ENCODE peak calls at places on chromosomes 3 and 15, in eight cellular contexts. J is NB4, V is cardiac fibroblast, H is renal cortical epithelial cell, K is NCI-H510A treated with DMSO at 0.1 percent for 48 hours, C is left cardiac atrium, L is putamen, D is foreskin fibroblast. F is an unnamed sample.

GRCh38 chr15:82663186-82663600 is 16.0 kb upstream of the CPEB1 start:
- DNase-seq in D (peak), J (peak), C (peak), V (peak), K (no peak), L (no peak), H (peak), F (peak)

GRCh38 chr3:127593187-127593586 is 2.7 kb upstream of the TPRA1 start:
- DNase-seq in H (no peak), C (no peak), D (no peak), J (no peak), K (no peak), V (no peak), L (no peak), F (no peak)

GRCh38 chr15:45684533-45684932 is 49.7 kb downstream of the SQOR start:
- DNase-seq in C (no peak), K (no peak), L (no peak), D (no peak), J (no peak), H (no peak), V (no peak), F (no peak)

GRCh38 chr3:156892701-156893100 is 66.5 kb downstream of the LEKR1 start:
- DNase-seq in L (no peak), K (no peak), H (peak), D (peak), J (peak), V (peak), C (no peak), F (no peak)

GRCh38 chr3:119206611-119207511 is 33.5 kb downstream of the UPK1B start:
- DNase-seq in C (peak), K (no peak), V (no peak), H (peak), D (no peak), L (no peak), J (no peak), F (no peak)

GRCh38 chr15:54197995-54198394 is 219.8 kb downstream of the UNC13C start:
- DNase-seq in K (peak), C (no peak), D (no peak), J (no peak), L (no peak), V (no peak), H (no peak), F (no peak)

GRCh38 chr3:34140606-34141005 is 342.2 kb downstream of the PDCD6IP start:
- DNase-seq in V (peak), K (no peak), J (no peak), C (no peak), D (peak), H (no peak), L (no peak), F (no peak)

GRCh38 chr3:155631323-155632019 is 113.4 kb downstream of the PLCH1 start:
- DNase-seq in L (peak), D (peak), V (peak), C (no peak), K (no peak), J (no peak), H (no peak), F (no peak)

GRCh38 chr15:68792901-68793766 is 27.6 kb downstream of the ANP32A start:
- DNase-seq in J (no peak), H (no peak), L (no peak), V (no peak), K (no peak), D (no peak), C (no peak), F (peak)

GRCh38 chr3:139653582-139653981 is 24.2 kb downstream of the NMNAT3 start:
- DNase-seq in K (no peak), C (no peak), H (no peak), V (no peak), J (no peak), L (no peak), D (no peak), F (no peak)

GRCh38 chr3:139830817-139831216 is 104.2 kb upstream of the CLSTN2 start:
- DNase-seq in D (no peak), J (no peak), V (no peak), K (no peak), H (no peak), L (no peak), C (peak), F (no peak)

GRCh38 chr3:22450785-22451400 is 699.9 kb upstream of the ZNF385D start:
- DNase-seq in K (no peak), L (no peak), H (no peak), D (peak), C (no peak), V (no peak), J (peak), F (no peak)

GRCh38 chr15:45279024-45279697 is 27.1 kb downstream of the SLC28A2 start:
- DNase-seq in H (peak), K (peak), C (peak), V (peak), D (peak), L (peak), J (peak), F (peak)

GRCh38 chr15:85284497-85284896 is 95.9 kb upstream of the AKAP13 start:
- DNase-seq in V (no peak), D (no peak), J (no peak), H (no peak), K (no peak), C (no peak), L (no peak), F (peak)

GRCh38 chr15:77866186-77866585 is 211.3 kb downstream of the TBC1D2B start:
- DNase-seq in L (no peak), V (no peak), H (no peak), C (no peak), J (no peak), K (no peak), D (no peak), F (peak)

GRCh38 chr3:166283856-166284255 is 446.6 kb upstream of the BCHE start:
- DNase-seq in H (peak), K (no peak), V (peak), D (peak), L (peak), C (no peak), J (peak), F (no peak)

GRCh38 chr3:18390024-18390660 is 35.0 kb downstream of the SATB1 start:
- DNase-seq in L (no peak), H (no peak), D (no peak), K (no peak), J (no peak), C (no peak), V (no peak), F (no peak)

GRCh38 chr15:68389041-68389930 is 42.7 kb downstream of the ITGA11 start:
- DNase-seq in V (no peak), J (peak), H (no peak), L (no peak), C (no peak), D (no peak), K (no peak), F (no peak)

GRCh38 chr3:65851827-65852226 is 186.9 kb downstream of the MAGI1 start:
- DNase-seq in C (no peak), H (no peak), D (peak), L (no peak), V (peak), K (no peak), J (no peak), F (no peak)

GRCh38 chr3:60240558-60240957 is 1010.7 kb downstream of the FHIT start:
- DNase-seq in D (no peak), C (no peak), V (no peak), J (no peak), K (peak), H (no peak), L (no peak), F (peak)

GRCh38 chr3:9913601-9914000 is 3.3 kb upstream of the IL17RC start:
- DNase-seq in K (no peak), V (no peak), H (no peak), C (no peak), L (no peak), J (peak), D (no peak), F (no peak)

GRCh38 chr3:24302382-24302781 is 192.3 kb downstream of the THRB start:
- DNase-seq in J (no peak), D (no peak), L (no peak), H (peak), V (no peak), K (no peak), C (no peak), F (no peak)